ENCODE peak calls at places on chromosomes 11 and 22, in four cellular contexts. B is dorsolateral prefrontal cortex, O is osteoblast, Y is OCI-LY7. Q is an unnamed sample.

GRCh38 chr11:82176365-82176764 is 557.3 kb downstream of the FAM181B start:
- DNase-seq in B (no peak), O (no peak), Y (no peak), Q (no peak)

GRCh38 chr22:40645579-40646197 is 9.2 kb upstream of the MRTFA start:
- DNase-seq in B (no peak), O (no peak), Y (no peak), Q (no peak)

GRCh38 chr11:96254087-96254486 is 88.9 kb downstream of the MAML2 start:
- DNase-seq in B (no peak), O (no peak), Y (peak; percentile 42), Q (no peak)

GRCh38 chr22:20514658-20515406 is 7.4 kb downstream of the MED15 start:
- DNase-seq in B (no peak), O (peak; percentile 93), Y (no peak), Q (peak; percentile 10)

GRCh38 chr11:69005631-69006368 is 7.2 kb downstream of the MRGPRF start:
- DNase-seq in B (no peak), O (peak; percentile 49), Y (no peak), Q (peak; percentile 65)

GRCh38 chr11:122893131-122893530 is 10.6 kb downstream of the JHY start:
- DNase-seq in B (no peak), O (no peak), Y (no peak), Q (peak; percentile 86)

GRCh38 chr11:123434911-123435310 is 4.8 kb downstream of the GRAMD1B start:
- DNase-seq in B (no peak), O (peak; percentile 58), Y (no peak), Q (no peak)

GRCh38 chr22:39349506-39349966 is 255 bp upstream of the SYNGR1 start:
- DNase-seq in B (peak; percentile 74), O (peak; percentile 94), Y (peak; percentile 81), Q (no peak)

GRCh38 chr22:35330258-35330861 is 30.7 kb downstream of the TOM1 start:
- DNase-seq in B (no peak), O (peak; percentile 95), Y (peak; percentile 54), Q (peak; percentile 93)

GRCh38 chr22:31210830-31211503 is 1.1 kb upstream of the LIMK2 start:
- DNase-seq in B (no peak), O (no peak), Y (no peak), Q (no peak)

GRCh38 chr22:46179748-46180147 is 29.4 kb downstream of the PPARA start:
- DNase-seq in B (no peak), O (no peak), Y (no peak), Q (no peak)

GRCh38 chr22:46183733-46184132 is 33.4 kb downstream of the PPARA start:
- DNase-seq in B (no peak), O (no peak), Y (no peak), Q (no peak)

GRCh38 chr22:46176508-46177003 is 26.2 kb downstream of the PPARA start:
- DNase-seq in B (no peak), O (no peak), Y (no peak), Q (no peak)

GRCh38 chr22:46178755-46179505 is 28.6 kb downstream of the PPARA start:
- DNase-seq in B (no peak), O (no peak), Y (no peak), Q (no peak)

GRCh38 chr22:46180370-46181137 is 30.2 kb downstream of the PPARA start:
- DNase-seq in B (no peak), O (no peak), Y (peak; percentile 26), Q (no peak)
- H3K27ac ChIP-seq in B (no peak overlapping the region), O (no peak overlapping the region), Y (no peak overlapping the region), Q (no peak overlapping the region)

GRCh38 chr11:73648629-73649046 is 2.3 kb downstream of the PLEKHB1 start:
- DNase-seq in B (peak; percentile 55), O (no peak), Y (no peak), Q (no peak)

GRCh38 chr11:73645570-73645969 is 811 bp upstream of the PLEKHB1 start:
- DNase-seq in B (no peak), O (no peak), Y (no peak), Q (no peak)

GRCh38 chr11:73649206-73649605 is 2.8 kb downstream of the PLEKHB1 start:
- DNase-seq in B (no peak), O (no peak), Y (no peak), Q (no peak)

GRCh38 chr11:73647459-73648100 is 1.2 kb downstream of the PLEKHB1 start:
- DNase-seq in B (peak; percentile 97), O (peak; percentile 98), Y (peak; percentile 78), Q (peak; percentile 95)

GRCh38 chr11:73645972-73646631 is at the start of gene PLEKHB1:
- DNase-seq in B (no peak), O (peak; percentile 71), Y (no peak), Q (no peak)
- H3K4me3 ChIP-seq in B (peak within 1 kb of the TSS; percentile 86), O (peak within 1 kb of the TSS; percentile 51), Y (peak within 1 kb of the TSS; percentile 18), Q (peak within 1 kb of the TSS; percentile 55)

DNA sequence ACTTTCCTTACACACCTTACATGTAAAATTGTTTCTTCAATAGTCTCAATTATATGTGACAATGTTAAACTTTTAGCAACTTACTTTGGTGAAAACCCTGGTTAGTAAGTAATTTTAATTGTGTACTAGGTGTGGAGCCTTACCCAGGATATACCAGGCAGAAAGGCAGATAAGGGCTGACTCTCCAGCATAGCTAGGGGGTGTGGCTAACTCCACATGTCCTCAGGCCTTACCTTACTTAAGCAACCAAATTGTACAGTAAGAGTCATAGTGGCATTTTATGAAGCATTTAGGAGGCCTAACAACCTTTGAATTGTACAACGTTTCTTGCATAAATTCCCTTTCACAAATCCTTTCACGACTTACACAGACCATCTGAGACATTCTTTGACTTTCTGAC is 118.2 kb upstream of the OR9Q1 start:
- DNase-seq in B (no peak), O (no peak), Y (no peak), Q (no peak)
- H3K27ac ChIP-seq in B (no peak overlapping the region), O (no peak overlapping the region), Y (no peak overlapping the region), Q (no peak overlapping the region)

GRCh38 chr11:9091044-9091936 is at the start of gene SCUBE2:
- DNase-seq in B (no peak), O (peak; percentile 93), Y (no peak), Q (no peak)

GRCh38 chr11:9090488-9091043 is 833 bp downstream of the SCUBE2 start:
- DNase-seq in B (no peak), O (peak; percentile 81), Y (no peak), Q (no peak)

GRCh38 chr11:9094420-9094819 is 3.0 kb upstream of the SCUBE2 start:
- DNase-seq in B (no peak), O (no peak), Y (no peak), Q (no peak)

GRCh38 chr11:9092846-9093778 is 1.7 kb upstream of the SCUBE2 start:
- DNase-seq in B (no peak), O (peak; percentile 80), Y (peak; percentile 18), Q (no peak)

DNA sequence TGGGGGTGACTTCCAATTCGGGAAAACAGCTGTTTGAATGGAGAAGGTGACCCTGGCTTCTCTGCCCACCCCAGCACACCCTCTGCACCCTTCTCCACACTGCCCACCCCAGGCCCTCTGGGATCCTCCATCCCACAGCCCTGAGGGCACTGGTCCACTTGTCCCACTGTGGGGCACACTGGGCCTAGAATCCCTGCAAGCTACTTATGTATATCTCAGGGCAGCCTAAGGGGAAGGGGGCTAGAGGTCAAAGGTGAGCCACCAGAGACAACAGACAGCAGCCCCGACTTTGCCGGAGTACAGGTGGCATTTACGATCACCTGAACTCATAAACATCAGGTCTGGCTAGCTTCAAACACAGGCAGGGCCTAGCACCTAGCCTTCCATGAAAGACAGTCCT is 686 bp upstream of the SCUBE2 start:
- DNase-seq in B (no peak), O (peak; percentile 55), Y (no peak), Q (no peak)
- H3K4me3 ChIP-seq in B (peak overlapping the region; percentile 19), O (peak overlapping the region; percentile 59), Y (no peak overlapping the region), Q (no peak overlapping the region)

DNA sequence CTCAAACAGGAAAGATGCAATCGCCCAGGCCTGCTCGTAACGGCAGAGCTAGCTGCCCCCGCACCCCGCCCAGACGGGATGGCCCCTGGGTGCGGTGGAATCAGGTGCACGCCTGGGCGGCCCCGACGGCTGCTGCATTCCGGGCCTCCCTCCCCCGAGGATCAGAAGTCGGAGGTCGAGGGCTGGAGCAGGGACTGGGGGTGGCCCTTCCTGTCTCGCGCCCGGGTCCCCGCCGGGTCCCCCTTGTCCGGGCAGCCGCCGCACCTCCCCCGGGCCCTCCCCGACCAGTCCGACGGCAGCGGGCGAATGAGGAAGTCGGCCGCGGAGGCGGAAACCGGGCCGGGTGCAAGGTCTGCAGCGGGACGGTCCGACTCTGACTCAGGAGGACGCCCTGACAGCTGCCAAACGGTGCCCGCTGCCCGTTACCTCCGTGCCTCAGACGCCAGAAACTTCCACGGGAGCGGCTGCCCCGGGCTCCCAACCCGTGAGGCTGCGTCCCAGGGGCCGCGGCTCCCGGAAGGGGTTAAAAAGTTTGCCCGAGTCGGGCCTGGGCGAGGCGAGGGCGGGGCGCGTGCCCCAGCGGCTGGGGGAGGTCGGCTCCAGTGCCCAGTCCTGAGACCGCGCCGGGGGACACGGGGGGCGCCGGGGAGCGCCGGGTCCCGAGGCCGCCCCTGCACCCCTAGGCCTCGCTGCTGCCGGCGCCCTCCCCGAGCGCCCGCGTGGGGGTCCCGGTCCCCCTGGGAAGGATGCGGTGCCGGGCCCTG is 685 bp downstream of the MYH9 start:
- DNase-seq in B (peak; percentile 66), O (peak; percentile 86), Y (peak; percentile 76), Q (peak; percentile 93)
- H3K27ac ChIP-seq in B (peak overlapping the region; percentile 86), O (peak overlapping the region; percentile 89), Y (peak overlapping the region; percentile 93), Q (peak overlapping the region; percentile 99)

GRCh38 chr11:12556155-12556554 is 118.1 kb upstream of the TEAD1 start:
- DNase-seq in B (no peak), O (no peak), Y (no peak), Q (no peak)
- H3K4me3 ChIP-seq in B (no peak overlapping the region), O (peak overlapping the region; percentile 26), Y (no peak overlapping the region), Q (no peak overlapping the region)

DNA sequence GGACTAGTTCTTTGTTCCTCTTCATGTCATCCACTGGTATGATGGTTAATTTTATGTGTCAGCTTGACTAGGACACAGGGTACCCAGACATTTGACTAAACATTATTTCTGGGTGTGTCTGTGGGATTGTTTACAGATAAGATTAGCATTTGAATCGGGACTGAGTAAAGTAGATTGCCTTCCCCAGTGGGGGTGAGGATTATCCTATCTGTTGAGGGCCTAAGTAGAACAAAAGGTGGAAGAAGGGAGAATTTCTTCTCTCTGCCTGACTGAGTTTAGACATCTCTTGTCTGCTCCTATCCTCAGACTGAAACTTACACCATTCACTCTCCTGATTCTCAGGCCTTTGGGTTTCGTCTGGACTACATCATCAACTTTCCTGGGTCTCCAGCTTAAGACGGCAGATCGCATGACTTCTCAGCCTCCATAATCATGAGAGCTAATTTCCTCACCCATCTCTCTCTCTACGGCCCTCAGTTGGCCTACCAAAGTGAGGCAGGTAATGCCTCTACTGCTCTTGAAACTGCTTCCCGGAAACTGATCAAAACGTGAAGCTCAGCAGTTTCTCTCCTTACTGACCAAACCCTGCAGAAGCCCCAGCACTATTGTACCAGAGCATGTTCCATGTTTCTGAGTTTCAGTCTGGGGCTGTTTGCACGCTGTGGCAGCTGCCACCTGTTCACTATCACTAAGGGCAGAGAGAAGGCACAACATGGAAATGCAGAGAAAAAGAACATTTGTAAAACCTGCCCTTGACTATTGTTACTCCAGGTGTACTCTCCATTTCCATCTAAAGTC is 95.4 kb downstream of the NXPE2 start:
- DNase-seq in B (no peak), O (no peak), Y (no peak), Q (no peak)
- H3K27ac ChIP-seq in B (no peak overlapping the region), O (no peak overlapping the region), Y (no peak overlapping the region), Q (no peak overlapping the region)

GRCh38 chr22:19143212-19143611 is 1.2 kb downstream of the ESS2 start:
- DNase-seq in B (no peak), O (peak; percentile 11), Y (no peak), Q (no peak)
- H3K4me3 ChIP-seq in B (no peak overlapping the region), O (peak overlapping the region; percentile 100), Y (peak overlapping the region; percentile 84), Q (no peak overlapping the region)